ENCODE peak calls at places on chromosomes 13 and 19, in ten cellular contexts. E is A549, G is cardiac muscle cell, O is heart left ventricle, I is A673, C is tibial nerve, D is heart right ventricle, K is neural progenitor cell, X is thyroid gland, H is mammary epithelial cell. F is an unnamed sample. For H3K4me1, the result is how much of the 10 kb centered on the place peaks cover.

GRCh38 chr13:60329221-60329983 is 67.6 kb upstream of the TDRD3 start:
- DNase-seq in H (peak), C (no peak), G (peak), X (no peak), I (peak), E (peak), O (no peak), K (peak), D (no peak), F (peak)

GRCh38 chr19:29866011-29866410 is 54.2 kb downstream of the CCNE1 start:
- DNase-seq in E (no peak), G (no peak), H (no peak), O (no peak), X (no peak), D (no peak), C (no peak), K (no peak), I (no peak), F (no peak)

GRCh38 chr19:23563326-23563725 is 123.7 kb downstream of the ZNF675 start:
- DNase-seq in E (no peak), O (no peak), C (no peak), I (no peak), H (no peak), X (no peak), K (no peak), G (no peak), D (no peak), F (no peak)

GRCh38 chr13:109627649-109628048 is 158.7 kb downstream of the IRS2 start:
- DNase-seq in G (no peak), O (no peak), X (no peak), H (no peak), E (no peak), K (no peak), C (no peak), D (no peak), I (no peak), F (no peak)

GRCh38 chr19:29842471-29843179 is 30.8 kb downstream of the CCNE1 start:
- DNase-seq in D (no peak), O (no peak), I (no peak), G (no peak), H (no peak), K (no peak), X (no peak), C (no peak), E (no peak), F (no peak)

GRCh38 chr19:14155371-14155770 is 19.0 kb upstream of the ASF1B start:
- DNase-seq in X (no peak), K (no peak), C (no peak), E (no peak), O (no peak), H (no peak), G (no peak), I (no peak), D (no peak), F (no peak)

GRCh38 chr19:45645631-45646344 is 6.6 kb upstream of the EML2 start:
- DNase-seq in C (no peak), H (peak), G (peak), O (peak), D (peak), I (peak), X (peak), K (peak), E (peak), F (peak)

GRCh38 chr19:37867831-37868230 is 38.6 kb downstream of the WDR87 start:
- DNase-seq in E (peak), G (peak), C (no peak), X (no peak), O (no peak), K (no peak), H (peak), I (no peak), D (no peak), F (no peak)

GRCh38 chr13:48302920-48303330 is 626 bp upstream of the RB1 start:
- DNase-seq in D (no peak), O (no peak), I (no peak), G (no peak), K (no peak), E (no peak), X (no peak), H (peak), C (no peak), F (no peak)

GRCh38 chr19:18204394-18205179 is 745 bp upstream of the RAB3A start:
- DNase-seq in D (peak), E (no peak), O (no peak), I (peak), C (no peak), H (no peak), X (no peak), G (no peak), K (peak), F (no peak)

GRCh38 chr13:59413121-59413520 is 750.6 kb downstream of the DIAPH3 start:
- DNase-seq in D (no peak), H (no peak), K (no peak), I (no peak), X (no peak), G (no peak), E (no peak), C (no peak), O (no peak), F (no peak)

DNA sequence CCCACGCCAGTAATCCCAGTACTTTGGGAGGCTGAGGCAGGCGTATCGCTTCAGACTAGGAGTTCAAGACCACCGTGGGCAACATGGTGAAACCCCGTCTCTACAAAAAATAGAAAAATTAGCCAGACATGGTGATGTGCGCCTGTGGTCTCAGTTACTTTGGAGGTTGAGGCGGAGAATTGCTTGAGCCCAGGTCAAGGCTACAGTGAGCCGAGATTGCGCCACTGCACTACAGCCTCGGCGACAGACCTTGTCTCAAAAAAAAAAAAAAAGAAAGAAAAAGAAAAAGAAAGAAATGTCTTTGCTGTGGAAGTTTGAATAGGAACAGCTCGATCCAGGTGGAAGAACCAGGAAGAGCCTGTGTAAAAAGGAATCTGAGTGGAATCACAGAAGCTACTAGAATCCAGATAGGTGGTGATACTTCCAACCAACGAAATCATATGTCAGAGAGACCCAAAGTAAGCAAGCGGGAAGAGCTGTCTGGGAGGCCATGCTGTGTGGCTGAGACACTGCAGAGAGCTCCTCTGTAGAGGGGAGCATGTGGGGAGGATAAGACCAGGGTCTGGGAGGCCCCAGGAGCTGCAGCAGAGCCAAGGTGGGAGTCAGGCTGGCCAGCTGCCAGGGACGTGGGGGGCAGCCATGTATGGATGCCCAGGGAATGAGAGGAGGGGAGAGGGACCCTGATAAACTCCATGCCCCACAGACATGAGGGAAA is 21.1 kb downstream of the LATS2 start:
- DNase-seq in X (no peak), H (no peak), D (no peak), I (no peak), G (no peak), C (no peak), O (no peak), K (no peak), E (no peak), F (no peak)
- H3K4me3 ChIP-seq in X (no peak), H (no peak), D (no peak), I (no peak), G (no peak), C (no peak), O (no peak), K (no peak), E (no peak), F (no peak)

DNA sequence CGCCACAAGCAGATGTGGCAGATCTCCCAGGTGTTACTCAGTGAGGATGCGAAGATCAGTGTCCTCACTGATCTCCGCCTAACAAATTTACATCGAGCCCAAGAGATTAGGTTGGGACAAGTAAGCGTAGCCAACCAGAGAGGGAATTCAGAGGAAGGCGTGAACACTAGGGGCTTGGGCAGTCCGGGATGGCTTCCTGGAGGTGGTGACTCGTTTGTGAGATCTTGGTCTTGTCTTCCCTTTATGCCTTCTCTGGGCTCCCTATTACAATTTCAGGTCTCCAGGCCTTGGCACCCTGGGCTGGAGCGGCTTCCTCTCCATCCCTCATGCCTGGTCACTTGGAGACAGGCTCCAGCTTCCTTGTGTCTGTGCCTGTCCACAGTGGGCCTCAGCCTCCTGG is 6.2 kb downstream of the SF3A2 start:
- DNase-seq in X (no peak), H (no peak), O (no peak), G (no peak), E (no peak), I (no peak), D (no peak), K (no peak), C (no peak), F (no peak)
- H3K4me1 ChIP-seq in X (under half), H (under half), O (under half), G (under half), E (half or more), I (under half), D (under half), K (under half), C (half or more), F (half or more)

GRCh38 chr13:29564828-29565227 is 30.7 kb downstream of the SLC7A1 start:
- DNase-seq in X (no peak), K (no peak), E (no peak), I (no peak), O (no peak), H (no peak), D (no peak), C (no peak), G (no peak), F (no peak)
- TF ChIP-seq CTCF in X (no peak), K (no peak), E (no peak), I (peak), O (no peak), H (no peak), D (peak), C (peak), G (peak), F (no peak)

GRCh38 chr13:98992355-98992754 is 14.5 kb upstream of the DOCK9 start:
- DNase-seq in E (no peak), I (no peak), C (no peak), G (no peak), O (no peak), K (no peak), H (peak), X (no peak), D (no peak), F (no peak)
- H3K4me3 ChIP-seq in E (no peak), I (no peak), C (no peak), G (no peak), O (no peak), K (no peak), H (no peak), X (no peak), D (no peak), F (no peak)

GRCh38 chr13:73521291-73521626 is 462.5 kb downstream of the KLF5 start:
- DNase-seq in I (no peak), G (no peak), E (no peak), H (no peak), K (no peak), C (no peak), O (no peak), D (no peak), X (no peak), F (no peak)
- H3K4me1 ChIP-seq in I (under half), G (under half), E (under half), H (under half), K (under half), C (under half), O (under half), D (under half), X (under half), F (under half)

GRCh38 chr13:44573790-44574465 is 2.2 kb downstream of the TSC22D1 start:
- DNase-seq in K (peak), I (peak), H (peak), C (no peak), G (peak), O (no peak), D (no peak), E (peak), X (no peak), F (peak)
- TF ChIP-seq CTCF in K (peak), I (peak), H (peak), C (no peak), G (peak), O (peak), D (peak), E (no peak), X (peak), F (no peak)

GRCh38 chr19:44614313-44614712 is 950 bp downstream of the IGSF23 start:
- DNase-seq in O (no peak), K (no peak), C (no peak), D (no peak), H (no peak), G (no peak), E (no peak), X (no peak), I (no peak), F (no peak)

GRCh38 chr19:44611812-44612295 is 1.5 kb upstream of the IGSF23 start:
- DNase-seq in D (no peak), C (no peak), K (no peak), H (no peak), O (no peak), E (no peak), X (no peak), G (no peak), I (no peak), F (peak)

GRCh38 chr19:44615529-44616247 is 2.3 kb downstream of the IGSF23 start:
- DNase-seq in K (no peak), H (no peak), G (no peak), O (no peak), X (no peak), D (no peak), I (no peak), C (no peak), E (no peak), F (no peak)

GRCh38 chr19:44617481-44617880 is 4.1 kb downstream of the IGSF23 start:
- DNase-seq in K (no peak), H (no peak), D (no peak), I (no peak), E (no peak), O (no peak), X (no peak), C (no peak), G (no peak), F (no peak)

DNA sequence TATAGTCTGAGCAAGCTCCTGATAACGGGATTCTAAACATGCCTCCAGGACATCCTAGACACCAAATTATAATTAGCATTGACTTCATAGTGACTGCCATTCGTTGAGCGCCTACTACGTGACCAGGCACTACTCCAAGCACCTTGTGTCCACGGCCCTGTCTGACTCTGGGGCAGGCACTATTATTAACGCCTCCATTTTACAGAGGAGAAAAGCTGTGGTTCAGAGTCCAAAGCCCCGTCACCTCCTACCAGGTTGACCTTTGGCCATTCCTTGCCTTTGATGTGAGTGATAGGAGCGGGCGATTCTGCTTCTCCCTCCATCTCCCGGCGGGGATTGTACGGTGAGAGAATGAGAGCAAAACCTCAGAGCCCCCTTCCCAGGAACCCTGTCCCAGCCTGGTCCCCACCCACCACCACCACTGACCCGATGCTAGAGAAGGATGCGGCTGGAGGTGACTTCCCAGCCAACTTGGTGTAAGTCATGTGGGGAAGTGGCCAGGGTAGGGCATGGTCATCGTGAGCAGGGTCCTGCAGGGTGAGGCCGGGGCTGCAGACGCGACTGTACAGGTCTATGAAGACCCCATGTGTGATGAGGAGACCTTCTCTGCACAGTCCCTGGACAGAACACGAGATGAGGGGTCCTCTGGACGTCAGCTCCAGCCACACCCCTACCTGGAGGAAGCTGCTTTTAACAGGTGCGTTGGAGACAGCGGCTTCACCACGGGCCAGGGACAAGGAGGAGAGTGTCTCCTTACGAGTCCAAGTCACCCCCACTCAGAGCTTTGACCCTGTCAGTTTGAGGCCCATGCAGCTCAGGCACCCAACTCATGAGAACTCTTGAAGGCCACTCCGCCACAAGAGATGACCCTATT is at the start of gene IGSF23:
- DNase-seq in K (no peak), E (no peak), G (no peak), C (no peak), X (no peak), H (no peak), I (no peak), D (no peak), O (no peak), F (no peak)
- H3K4me3 ChIP-seq in K (no peak), E (no peak), G (no peak), C (no peak), X (no peak), H (no peak), I (no peak), D (no peak), O (no peak), F (no peak)

GRCh38 chr13:113881614-113882265 is 17.9 kb upstream of the GAS6 start:
- DNase-seq in H (peak), D (peak), I (no peak), O (peak), G (no peak), K (no peak), C (no peak), E (no peak), X (peak), F (peak)
- H3K4me1 ChIP-seq in H (under half), D (under half), I (under half), O (under half), G (under half), K (under half), C (under half), E (under half), X (under half), F (under half)

DNA sequence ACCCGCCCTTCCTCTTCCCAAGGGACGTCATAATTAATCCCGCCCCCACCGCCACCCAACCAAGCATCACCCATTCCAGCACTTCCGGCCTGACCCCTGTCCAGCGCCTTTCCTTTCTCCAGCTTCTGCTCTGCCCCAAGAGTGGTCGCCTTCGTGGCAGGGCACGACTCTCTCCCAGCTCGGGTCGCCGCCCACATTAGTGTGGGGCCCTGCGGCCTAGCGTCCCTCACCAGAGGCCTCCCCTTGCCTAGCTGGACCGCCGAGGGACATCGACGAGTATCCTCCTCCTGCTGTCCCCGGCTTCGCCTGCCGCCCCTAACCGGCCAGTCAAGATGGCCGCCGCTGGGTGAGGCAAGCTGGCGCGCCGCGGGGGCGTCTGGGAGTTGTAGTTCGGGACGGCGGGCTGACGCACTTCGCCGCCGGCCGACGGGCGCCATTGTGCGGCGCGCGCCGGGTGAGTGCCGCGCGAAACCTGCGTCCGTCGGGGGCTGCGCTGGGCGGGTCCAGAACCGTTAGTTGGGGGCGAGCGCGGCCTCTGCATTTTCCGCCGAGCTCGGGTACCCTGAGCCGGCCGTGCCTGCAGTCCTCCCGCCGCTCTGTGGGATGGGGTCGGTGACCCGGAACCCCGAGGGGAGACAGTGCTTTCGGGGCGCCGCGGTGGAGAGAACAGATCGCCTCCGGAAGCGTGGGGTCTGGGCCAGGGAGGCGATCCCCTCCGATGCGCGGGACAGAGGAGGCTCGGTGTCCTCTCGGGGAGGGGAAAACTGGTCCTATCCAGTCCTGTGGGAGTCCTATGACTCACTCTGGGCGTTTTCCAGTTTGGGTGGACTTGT is at the start of gene ZNF274:
- DNase-seq in I (peak), E (peak), H (peak), G (peak), K (peak), C (peak), O (peak), X (peak), D (peak), F (peak)
- TF ChIP-seq CTCF in I (no peak), E (no peak), H (no peak), G (no peak), K (no peak), C (peak), O (no peak), X (no peak), D (no peak), F (no peak)